ENCODE peak calls at places on chromosome 1, in ten cellular contexts. One of them, this sample, is unnamed.

GRCh38 chr1:31574749-31575372 is 1.5 kb upstream of the TINAGL1 start:
- DNase-seq in lower lobe of right lung: no peak
- DNase-seq in dorsolateral prefrontal cortex: peak
- DNase-seq in tibial artery: no peak
- DNase-seq in CD4-positive, CD25-positive, alpha-beta regulatory T cell: no peak
- DNase-seq in fibroblast of lung: no peak
- DNase-seq in SK-N-MC: no peak
- DNase-seq in thoracic aorta: no peak
- DNase-seq in PC-3: peak
- DNase-seq in ovary: no peak
- DNase-seq in this sample: peak

GRCh38 chr1:93907718-93908117 is 1.5 kb downstream of the GCLM start:
- DNase-seq in lower lobe of right lung: no peak
- DNase-seq in dorsolateral prefrontal cortex: no peak
- DNase-seq in tibial artery: no peak
- DNase-seq in CD4-positive, CD25-positive, alpha-beta regulatory T cell: no peak
- DNase-seq in fibroblast of lung: peak
- DNase-seq in SK-N-MC: no peak
- DNase-seq in thoracic aorta: no peak
- DNase-seq in PC-3: peak
- DNase-seq in ovary: peak
- DNase-seq in this sample: peak

GRCh38 chr1:154148787-154149186 is 6.1 kb downstream of the NUP210L start:
- DNase-seq in lower lobe of right lung: no peak
- DNase-seq in dorsolateral prefrontal cortex: no peak
- DNase-seq in tibial artery: no peak
- DNase-seq in CD4-positive, CD25-positive, alpha-beta regulatory T cell: no peak
- DNase-seq in fibroblast of lung: no peak
- DNase-seq in SK-N-MC: no peak
- DNase-seq in thoracic aorta: no peak
- DNase-seq in PC-3: peak
- DNase-seq in ovary: no peak
- DNase-seq in this sample: no peak

GRCh38 chr1:91091812-91092211 is 70.0 kb upstream of the ZNF644 start:
- DNase-seq in lower lobe of right lung: no peak
- DNase-seq in dorsolateral prefrontal cortex: no peak
- DNase-seq in tibial artery: no peak
- DNase-seq in CD4-positive, CD25-positive, alpha-beta regulatory T cell: no peak
- DNase-seq in fibroblast of lung: no peak
- DNase-seq in SK-N-MC: no peak
- DNase-seq in thoracic aorta: no peak
- DNase-seq in PC-3: peak
- DNase-seq in ovary: no peak
- DNase-seq in this sample: no peak

GRCh38 chr1:72498393-72498792 is 216.1 kb upstream of the NEGR1 start:
- DNase-seq in lower lobe of right lung: no peak
- DNase-seq in dorsolateral prefrontal cortex: no peak
- DNase-seq in tibial artery: no peak
- DNase-seq in CD4-positive, CD25-positive, alpha-beta regulatory T cell: no peak
- DNase-seq in fibroblast of lung: peak
- DNase-seq in SK-N-MC: no peak
- DNase-seq in thoracic aorta: no peak
- DNase-seq in PC-3: no peak
- DNase-seq in ovary: no peak
- DNase-seq in this sample: no peak

GRCh38 chr1:41683681-41684500 is 199.4 kb upstream of the EDN2 start:
- DNase-seq in lower lobe of right lung: no peak
- DNase-seq in dorsolateral prefrontal cortex: no peak
- DNase-seq in tibial artery: no peak
- DNase-seq in CD4-positive, CD25-positive, alpha-beta regulatory T cell: no peak
- DNase-seq in fibroblast of lung: no peak
- DNase-seq in SK-N-MC: no peak
- DNase-seq in thoracic aorta: no peak
- DNase-seq in PC-3: peak
- DNase-seq in ovary: no peak
- DNase-seq in this sample: no peak

GRCh38 chr1:183764981-183765380 is 39.9 kb upstream of the RGL1 start:
- DNase-seq in lower lobe of right lung: no peak
- DNase-seq in dorsolateral prefrontal cortex: no peak
- DNase-seq in tibial artery: no peak
- DNase-seq in CD4-positive, CD25-positive, alpha-beta regulatory T cell: no peak
- DNase-seq in fibroblast of lung: no peak
- DNase-seq in SK-N-MC: no peak
- DNase-seq in thoracic aorta: no peak
- DNase-seq in PC-3: no peak
- DNase-seq in ovary: no peak
- DNase-seq in this sample: peak

GRCh38 chr1:201422436-201423030 is 1.0 kb upstream of the TNNI1 start:
- DNase-seq in lower lobe of right lung: no peak
- DNase-seq in dorsolateral prefrontal cortex: no peak
- DNase-seq in tibial artery: no peak
- DNase-seq in CD4-positive, CD25-positive, alpha-beta regulatory T cell: no peak
- DNase-seq in fibroblast of lung: no peak
- DNase-seq in SK-N-MC: no peak
- DNase-seq in thoracic aorta: no peak
- DNase-seq in PC-3: no peak
- DNase-seq in ovary: no peak
- DNase-seq in this sample: no peak

GRCh38 chr1:44811234-44811633 is 2.9 kb downstream of the BTBD19 start:
- DNase-seq in lower lobe of right lung: peak
- DNase-seq in dorsolateral prefrontal cortex: no peak
- DNase-seq in tibial artery: no peak
- DNase-seq in CD4-positive, CD25-positive, alpha-beta regulatory T cell: no peak
- DNase-seq in fibroblast of lung: no peak
- DNase-seq in SK-N-MC: no peak
- DNase-seq in thoracic aorta: no peak
- DNase-seq in PC-3: no peak
- DNase-seq in ovary: peak
- DNase-seq in this sample: no peak

GRCh38 chr1:24309762-24310485 is 9.2 kb upstream of the GRHL3 start:
- DNase-seq in lower lobe of right lung: no peak
- DNase-seq in dorsolateral prefrontal cortex: no peak
- DNase-seq in tibial artery: no peak
- DNase-seq in CD4-positive, CD25-positive, alpha-beta regulatory T cell: no peak
- DNase-seq in fibroblast of lung: no peak
- DNase-seq in SK-N-MC: no peak
- DNase-seq in thoracic aorta: no peak
- DNase-seq in PC-3: peak
- DNase-seq in ovary: no peak
- DNase-seq in this sample: peak

GRCh38 chr1:225355863-225356262 is 72.0 kb downstream of the LBR start:
- DNase-seq in lower lobe of right lung: no peak
- DNase-seq in dorsolateral prefrontal cortex: no peak
- DNase-seq in tibial artery: no peak
- DNase-seq in CD4-positive, CD25-positive, alpha-beta regulatory T cell: no peak
- DNase-seq in fibroblast of lung: no peak
- DNase-seq in SK-N-MC: no peak
- DNase-seq in thoracic aorta: no peak
- DNase-seq in PC-3: no peak
- DNase-seq in ovary: no peak
- DNase-seq in this sample: no peak

GRCh38 chr1:235050911-235051360 is 77.7 kb downstream of the TOMM20 start:
- DNase-seq in lower lobe of right lung: peak
- DNase-seq in dorsolateral prefrontal cortex: no peak
- DNase-seq in tibial artery: peak
- DNase-seq in CD4-positive, CD25-positive, alpha-beta regulatory T cell: no peak
- DNase-seq in fibroblast of lung: peak
- DNase-seq in SK-N-MC: no peak
- DNase-seq in thoracic aorta: peak
- DNase-seq in PC-3: no peak
- DNase-seq in ovary: peak
- DNase-seq in this sample: no peak

GRCh38 chr1:172917972-172918371 is 132.8 kb downstream of the TNFSF18 start:
- DNase-seq in lower lobe of right lung: no peak
- DNase-seq in dorsolateral prefrontal cortex: no peak
- DNase-seq in tibial artery: no peak
- DNase-seq in CD4-positive, CD25-positive, alpha-beta regulatory T cell: no peak
- DNase-seq in fibroblast of lung: peak
- DNase-seq in SK-N-MC: no peak
- DNase-seq in thoracic aorta: no peak
- DNase-seq in PC-3: peak
- DNase-seq in ovary: no peak
- DNase-seq in this sample: peak

GRCh38 chr1:113210248-113210647 is 137.2 kb downstream of the LRIG2 start:
- DNase-seq in lower lobe of right lung: no peak
- DNase-seq in dorsolateral prefrontal cortex: no peak
- DNase-seq in tibial artery: no peak
- DNase-seq in CD4-positive, CD25-positive, alpha-beta regulatory T cell: no peak
- DNase-seq in fibroblast of lung: no peak
- DNase-seq in SK-N-MC: no peak
- DNase-seq in thoracic aorta: no peak
- DNase-seq in PC-3: no peak
- DNase-seq in ovary: no peak
- DNase-seq in this sample: no peak

GRCh38 chr1:4353090-4353856 is 301.1 kb upstream of the AJAP1 start:
- DNase-seq in lower lobe of right lung: no peak
- DNase-seq in dorsolateral prefrontal cortex: no peak
- DNase-seq in tibial artery: no peak
- DNase-seq in CD4-positive, CD25-positive, alpha-beta regulatory T cell: no peak
- DNase-seq in fibroblast of lung: no peak
- DNase-seq in SK-N-MC: no peak
- DNase-seq in thoracic aorta: no peak
- DNase-seq in PC-3: no peak
- DNase-seq in ovary: no peak
- DNase-seq in this sample: no peak

GRCh38 chr1:226706664-226707063 is 32.4 kb downstream of the ITPKB start:
- DNase-seq in lower lobe of right lung: no peak
- DNase-seq in dorsolateral prefrontal cortex: no peak
- DNase-seq in tibial artery: no peak
- DNase-seq in CD4-positive, CD25-positive, alpha-beta regulatory T cell: no peak
- DNase-seq in fibroblast of lung: no peak
- DNase-seq in SK-N-MC: no peak
- DNase-seq in thoracic aorta: no peak
- DNase-seq in PC-3: no peak
- DNase-seq in ovary: no peak
- DNase-seq in this sample: no peak
- H3K27ac ChIP-seq in lower lobe of right lung: no peak
- H3K27ac ChIP-seq in dorsolateral prefrontal cortex: no peak
- H3K27ac ChIP-seq in tibial artery: no peak
- H3K27ac ChIP-seq in CD4-positive, CD25-positive, alpha-beta regulatory T cell: no peak
- H3K27ac ChIP-seq in fibroblast of lung: no peak
- H3K27ac ChIP-seq in SK-N-MC: no peak
- H3K27ac ChIP-seq in thoracic aorta: no peak
- H3K27ac ChIP-seq in PC-3: no peak
- H3K27ac ChIP-seq in ovary: no peak
- H3K27ac ChIP-seq in this sample: no peak

DNA sequence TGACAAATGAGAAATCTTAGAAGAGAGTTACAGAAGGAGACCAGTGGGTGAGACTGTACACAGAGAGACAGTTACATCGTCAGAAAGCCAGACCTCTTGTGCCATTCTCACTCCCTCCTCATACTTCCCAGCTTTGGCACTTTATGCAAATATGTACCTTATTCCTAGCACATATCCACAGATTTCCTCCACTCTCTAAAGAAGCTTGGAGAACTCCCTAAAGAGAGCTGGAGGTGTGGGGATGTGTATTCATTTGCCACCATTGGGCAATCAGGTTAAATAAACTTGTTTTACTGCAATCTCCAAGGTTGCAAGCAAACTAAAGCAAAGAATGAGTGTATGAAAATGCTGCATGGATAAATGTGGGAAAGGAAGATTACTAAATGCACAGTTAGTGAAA is 380.9 kb upstream of the PRMT6 start:
- DNase-seq in lower lobe of right lung: no peak
- DNase-seq in dorsolateral prefrontal cortex: no peak
- DNase-seq in tibial artery: no peak
- DNase-seq in CD4-positive, CD25-positive, alpha-beta regulatory T cell: no peak
- DNase-seq in fibroblast of lung: peak
- DNase-seq in SK-N-MC: no peak
- DNase-seq in thoracic aorta: no peak
- DNase-seq in PC-3: peak
- DNase-seq in ovary: no peak
- DNase-seq in this sample: no peak
- H3K27ac ChIP-seq in lower lobe of right lung: no peak
- H3K27ac ChIP-seq in dorsolateral prefrontal cortex: no peak
- H3K27ac ChIP-seq in tibial artery: no peak
- H3K27ac ChIP-seq in CD4-positive, CD25-positive, alpha-beta regulatory T cell: no peak
- H3K27ac ChIP-seq in fibroblast of lung: no peak
- H3K27ac ChIP-seq in SK-N-MC: peak
- H3K27ac ChIP-seq in thoracic aorta: no peak
- H3K27ac ChIP-seq in PC-3: peak
- H3K27ac ChIP-seq in ovary: no peak
- H3K27ac ChIP-seq in this sample: no peak

DNA sequence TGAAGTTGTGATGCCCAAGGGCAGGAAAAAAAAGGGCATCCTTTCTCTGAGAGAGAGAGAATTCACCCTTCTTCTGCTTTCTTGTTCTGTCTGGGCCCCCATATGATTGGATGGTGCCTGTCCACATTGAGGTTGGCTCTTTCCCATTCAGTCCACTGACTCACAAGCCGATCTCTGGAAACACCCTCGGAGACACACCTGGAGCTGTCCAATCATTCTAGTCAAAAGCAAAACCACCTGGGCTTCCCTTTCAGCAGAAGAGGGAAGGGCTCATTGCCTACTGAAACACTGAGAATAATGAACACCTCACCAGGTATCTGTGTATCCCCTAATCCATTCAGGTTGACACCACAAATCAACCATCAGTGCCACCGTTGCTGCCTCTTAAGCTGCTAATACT is 103.7 kb upstream of the GNG12 start:
- DNase-seq in lower lobe of right lung: no peak
- DNase-seq in dorsolateral prefrontal cortex: no peak
- DNase-seq in tibial artery: no peak
- DNase-seq in CD4-positive, CD25-positive, alpha-beta regulatory T cell: no peak
- DNase-seq in fibroblast of lung: no peak
- DNase-seq in SK-N-MC: no peak
- DNase-seq in thoracic aorta: no peak
- DNase-seq in PC-3: no peak
- DNase-seq in ovary: no peak
- DNase-seq in this sample: peak
- H3K27ac ChIP-seq in lower lobe of right lung: no peak
- H3K27ac ChIP-seq in dorsolateral prefrontal cortex: no peak
- H3K27ac ChIP-seq in tibial artery: no peak
- H3K27ac ChIP-seq in CD4-positive, CD25-positive, alpha-beta regulatory T cell: no peak
- H3K27ac ChIP-seq in fibroblast of lung: no peak
- H3K27ac ChIP-seq in SK-N-MC: no peak
- H3K27ac ChIP-seq in thoracic aorta: no peak
- H3K27ac ChIP-seq in PC-3: no peak
- H3K27ac ChIP-seq in ovary: peak
- H3K27ac ChIP-seq in this sample: no peak

DNA sequence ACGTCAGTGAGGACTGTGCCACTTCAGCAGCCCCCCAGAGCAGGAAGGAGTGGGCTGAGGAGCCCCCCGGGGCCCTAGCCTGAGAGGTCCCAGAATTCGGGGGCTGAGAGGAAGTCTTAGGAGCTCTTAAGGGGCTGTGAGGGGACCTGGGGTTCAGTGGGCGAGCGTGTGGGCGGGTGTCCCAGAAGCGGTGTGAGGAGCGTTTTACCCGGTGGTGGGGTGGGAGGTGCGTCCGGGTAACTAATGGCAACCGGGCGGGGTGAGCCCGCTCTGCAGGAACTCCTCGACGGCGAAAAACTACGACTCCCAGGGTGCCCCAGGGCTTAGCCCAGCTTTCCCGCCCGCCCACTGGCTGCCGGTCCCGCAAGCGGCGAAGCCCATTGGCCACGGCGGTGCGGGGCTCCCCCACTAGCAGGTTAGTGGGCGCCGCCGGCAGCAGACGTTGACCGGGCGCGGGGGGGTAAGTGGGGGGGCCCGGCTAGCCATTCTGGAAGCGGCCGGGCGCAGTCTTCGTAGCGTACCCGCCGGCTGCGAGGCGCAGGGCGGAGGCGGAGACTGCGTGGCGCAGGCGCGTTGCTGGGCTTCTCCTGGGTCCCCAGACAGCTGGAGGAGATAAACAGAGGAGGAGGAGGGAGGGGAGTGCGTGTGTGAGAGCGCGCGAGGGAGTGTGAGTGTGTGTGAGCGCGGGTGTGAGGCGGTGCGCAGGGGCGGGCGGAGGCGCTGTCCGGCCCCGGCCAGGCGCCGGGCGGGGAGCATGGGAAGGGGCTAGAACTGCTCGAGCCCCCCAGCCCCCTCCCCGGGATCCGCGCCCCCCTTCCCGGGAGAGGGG is at the start of gene WDTC1:
- DNase-seq in lower lobe of right lung: peak
- DNase-seq in dorsolateral prefrontal cortex: peak
- DNase-seq in tibial artery: peak
- DNase-seq in CD4-positive, CD25-positive, alpha-beta regulatory T cell: peak
- DNase-seq in fibroblast of lung: peak
- DNase-seq in SK-N-MC: peak
- DNase-seq in thoracic aorta: peak
- DNase-seq in PC-3: peak
- DNase-seq in ovary: peak
- DNase-seq in this sample: peak
- H3K27ac ChIP-seq in lower lobe of right lung: peak
- H3K27ac ChIP-seq in dorsolateral prefrontal cortex: peak
- H3K27ac ChIP-seq in tibial artery: peak
- H3K27ac ChIP-seq in CD4-positive, CD25-positive, alpha-beta regulatory T cell: peak
- H3K27ac ChIP-seq in fibroblast of lung: peak
- H3K27ac ChIP-seq in SK-N-MC: no peak
- H3K27ac ChIP-seq in thoracic aorta: peak
- H3K27ac ChIP-seq in PC-3: no peak
- H3K27ac ChIP-seq in ovary: peak
- H3K27ac ChIP-seq in this sample: peak

This sample was measured in foreskin keratinocyte.